ENCODE peak calls at places on chromosomes 6 and 20, in six cellular contexts. One of them, this sample, is unnamed.

GRCh38 chr6:30870546-30870945 is 13.8 kb upstream of the DDR1 start:
- DNase-seq in WERI-Rb-1: no peak
- DNase-seq in WTC11: no peak
- DNase-seq in AG09319: no peak
- DNase-seq in mammary epithelial cell: no peak
- DNase-seq in mesothelial cell of epicardium: no peak
- DNase-seq in this sample: no peak

GRCh38 chr20:10857362-10858070 is 183.7 kb upstream of the JAG1 start:
- DNase-seq in mesothelial cell of epicardium: no peak
- DNase-seq in mammary epithelial cell: peak; percentile 32
- DNase-seq in WERI-Rb-1: no peak
- DNase-seq in WTC11: no peak
- DNase-seq in AG09319: no peak
- DNase-seq in this sample: no peak

GRCh38 chr20:63128956-63129355 is 87.0 kb downstream of the YTHDF1 start:
- DNase-seq in mammary epithelial cell: no peak
- DNase-seq in WERI-Rb-1: no peak
- DNase-seq in AG09319: no peak
- DNase-seq in mesothelial cell of epicardium: peak; percentile 10
- DNase-seq in WTC11: peak; percentile 5
- DNase-seq in this sample: no peak

GRCh38 chr6:41255638-41256246 is 27.6 kb downstream of the TREML4 start:
- DNase-seq in mesothelial cell of epicardium: no peak
- DNase-seq in mammary epithelial cell: no peak
- DNase-seq in AG09319: no peak
- DNase-seq in WTC11: no peak
- DNase-seq in WERI-Rb-1: no peak
- DNase-seq in this sample: no peak

GRCh38 chr6:157748839-157749571 is 74.0 kb upstream of the SNX9 start:
- DNase-seq in WERI-Rb-1: no peak
- DNase-seq in AG09319: no peak
- DNase-seq in mammary epithelial cell: no peak
- DNase-seq in WTC11: no peak
- DNase-seq in mesothelial cell of epicardium: no peak
- DNase-seq in this sample: no peak

GRCh38 chr20:2699775-2700413 is 7.3 kb downstream of the EBF4 start:
- DNase-seq in AG09319: no peak
- DNase-seq in WERI-Rb-1: no peak
- DNase-seq in WTC11: no peak
- DNase-seq in mesothelial cell of epicardium: no peak
- DNase-seq in mammary epithelial cell: no peak
- DNase-seq in this sample: no peak

GRCh38 chr6:131844243-131844841 is 36.5 kb downstream of the ENPP1 start:
- DNase-seq in AG09319: peak; percentile 56
- DNase-seq in WTC11: no peak
- DNase-seq in mesothelial cell of epicardium: no peak
- DNase-seq in mammary epithelial cell: no peak
- DNase-seq in WERI-Rb-1: no peak
- DNase-seq in this sample: no peak

GRCh38 chr20:16615199-16615598 is 42.0 kb upstream of the KIF16B start:
- DNase-seq in AG09319: peak; percentile 56
- DNase-seq in WERI-Rb-1: no peak
- DNase-seq in WTC11: no peak
- DNase-seq in mammary epithelial cell: peak; percentile 22
- DNase-seq in mesothelial cell of epicardium: no peak
- DNase-seq in this sample: no peak

GRCh38 chr6:46491789-46492547 is 719 bp upstream of the RCAN2 start:
- DNase-seq in WTC11: peak; percentile 56
- DNase-seq in mesothelial cell of epicardium: peak; percentile 19
- DNase-seq in WERI-Rb-1: peak; percentile 71
- DNase-seq in mammary epithelial cell: peak; percentile 33
- DNase-seq in AG09319: no peak
- DNase-seq in this sample: peak; percentile 31

GRCh38 chr6:90135672-90136071 is 161.0 kb downstream of the BACH2 start:
- DNase-seq in WTC11: no peak
- DNase-seq in AG09319: no peak
- DNase-seq in mesothelial cell of epicardium: no peak
- DNase-seq in mammary epithelial cell: peak; percentile 57
- DNase-seq in WERI-Rb-1: no peak
- DNase-seq in this sample: no peak

GRCh38 chr6:45423111-45423900 is 45.6 kb upstream of the SUPT3H start:
- DNase-seq in AG09319: no peak
- DNase-seq in WTC11: peak; percentile 53
- DNase-seq in mesothelial cell of epicardium: peak; percentile 23
- DNase-seq in mammary epithelial cell: peak; percentile 28
- DNase-seq in WERI-Rb-1: no peak
- DNase-seq in this sample: no peak

GRCh38 chr20:41249371-41249770 is 68.2 kb downstream of the ZHX3 start:
- DNase-seq in WERI-Rb-1: no peak
- DNase-seq in AG09319: peak; percentile 40
- DNase-seq in mesothelial cell of epicardium: no peak
- DNase-seq in WTC11: no peak
- DNase-seq in mammary epithelial cell: peak; percentile 78
- DNase-seq in this sample: no peak

GRCh38 chr20:37032077-37032476 is 63.7 kb downstream of the RBL1 start:
- DNase-seq in mammary epithelial cell: no peak
- DNase-seq in mesothelial cell of epicardium: no peak
- DNase-seq in AG09319: no peak
- DNase-seq in WERI-Rb-1: no peak
- DNase-seq in WTC11: no peak
- DNase-seq in this sample: no peak
- TF ChIP-seq CTCF in mammary epithelial cell: no peak
- TF ChIP-seq CTCF in mesothelial cell of epicardium: no peak
- TF ChIP-seq CTCF in AG09319: no peak
- TF ChIP-seq CTCF in WERI-Rb-1: no peak
- TF ChIP-seq CTCF in WTC11: no peak
- TF ChIP-seq CTCF in this sample: no peak

DNA sequence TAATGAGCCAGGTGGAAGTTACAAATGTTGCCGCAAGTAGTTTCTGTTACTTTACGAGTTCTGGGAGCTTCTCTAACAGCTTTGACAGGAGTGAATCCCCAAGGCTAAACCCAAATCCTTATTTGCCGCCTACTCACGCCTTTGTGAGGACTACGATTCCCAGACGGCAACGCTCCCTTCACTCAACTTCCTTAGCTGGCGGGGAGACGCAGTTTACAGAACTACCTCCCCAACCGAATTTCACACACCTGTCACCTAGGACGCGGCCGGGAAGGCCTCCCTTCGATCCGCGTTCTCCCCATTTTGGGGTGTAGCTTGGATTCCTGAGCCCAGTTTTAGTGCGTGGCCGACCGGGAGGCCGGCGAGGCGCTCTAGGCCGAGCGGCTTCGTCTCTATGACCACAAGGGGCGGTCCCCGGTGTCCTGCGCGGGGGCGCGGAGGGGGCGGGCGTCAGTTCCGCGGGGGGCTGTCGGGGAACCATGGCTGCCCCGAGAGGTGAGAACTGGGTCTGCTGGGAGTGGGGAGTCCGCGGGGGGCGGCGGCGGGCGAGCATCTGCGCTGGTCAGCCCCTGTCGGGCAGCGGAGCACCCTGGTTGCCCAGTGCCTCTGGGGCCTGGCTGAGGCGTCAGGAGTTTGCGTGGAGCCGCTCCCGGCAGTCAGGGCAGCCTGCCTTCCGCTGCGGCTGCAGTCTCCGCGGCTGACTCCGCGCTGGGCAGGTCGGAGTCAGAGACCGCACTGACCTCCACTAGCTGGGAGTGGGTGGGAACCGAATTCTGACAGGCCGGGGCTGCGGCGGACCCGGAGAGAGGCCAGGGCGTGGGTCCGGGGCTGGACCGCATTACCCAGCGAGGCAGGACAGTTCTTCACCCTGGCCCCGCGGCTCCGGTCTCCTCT is at the start of gene SLC35A1:
- DNase-seq in mammary epithelial cell: peak; percentile 80
- DNase-seq in WTC11: peak; percentile 79
- DNase-seq in mesothelial cell of epicardium: peak; percentile 67
- DNase-seq in WERI-Rb-1: peak; percentile 86
- DNase-seq in AG09319: peak; percentile 32
- DNase-seq in this sample: peak; percentile 83
- TF ChIP-seq CTCF in mammary epithelial cell: no peak
- TF ChIP-seq CTCF in WTC11: no peak
- TF ChIP-seq CTCF in mesothelial cell of epicardium: peak; percentile 37
- TF ChIP-seq CTCF in WERI-Rb-1: no peak
- TF ChIP-seq CTCF in AG09319: no peak
- TF ChIP-seq CTCF in this sample: no peak

DNA sequence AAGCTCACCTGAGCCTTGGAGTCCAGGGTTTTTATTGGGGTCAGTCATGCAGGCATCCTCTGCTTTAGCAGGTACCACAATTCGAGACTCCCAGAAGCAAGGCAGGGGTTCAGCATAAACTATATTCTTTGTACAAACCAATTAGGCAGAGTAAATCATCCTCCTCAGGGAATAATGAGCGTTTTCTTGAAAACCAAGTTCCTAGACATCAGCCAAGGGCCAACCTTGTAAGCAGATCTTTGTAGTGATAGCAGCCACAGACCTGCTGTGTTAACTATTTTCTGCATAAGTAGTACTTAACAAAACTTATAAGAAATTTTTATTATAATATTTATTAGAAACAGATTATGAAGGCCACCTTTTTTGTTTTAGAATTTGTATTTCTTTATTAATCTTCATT is 74.7 kb downstream of the STXBP5 start:
- DNase-seq in mammary epithelial cell: no peak
- DNase-seq in AG09319: no peak
- DNase-seq in WERI-Rb-1: no peak
- DNase-seq in WTC11: no peak
- DNase-seq in mesothelial cell of epicardium: no peak
- DNase-seq in this sample: no peak
- TF ChIP-seq CTCF in mammary epithelial cell: no peak
- TF ChIP-seq CTCF in AG09319: no peak
- TF ChIP-seq CTCF in WERI-Rb-1: no peak
- TF ChIP-seq CTCF in WTC11: no peak
- TF ChIP-seq CTCF in mesothelial cell of epicardium: no peak
- TF ChIP-seq CTCF in this sample: no peak

GRCh38 chr6:54245265-54245664 is 63.0 kb upstream of the TINAG start:
- DNase-seq in WERI-Rb-1: no peak
- DNase-seq in WTC11: no peak
- DNase-seq in AG09319: no peak
- DNase-seq in mammary epithelial cell: no peak
- DNase-seq in mesothelial cell of epicardium: no peak
- DNase-seq in this sample: no peak

GRCh38 chr6:54243699-54244098 is 64.5 kb upstream of the TINAG start:
- DNase-seq in AG09319: no peak
- DNase-seq in WTC11: no peak
- DNase-seq in WERI-Rb-1: no peak
- DNase-seq in mesothelial cell of epicardium: no peak
- DNase-seq in mammary epithelial cell: no peak
- DNase-seq in this sample: no peak

GRCh38 chr6:54248319-54248718 is 59.9 kb upstream of the TINAG start:
- DNase-seq in mesothelial cell of epicardium: no peak
- DNase-seq in AG09319: no peak
- DNase-seq in WERI-Rb-1: no peak
- DNase-seq in mammary epithelial cell: no peak
- DNase-seq in WTC11: no peak
- DNase-seq in this sample: no peak

GRCh38 chr6:54248994-54249393 is 59.2 kb upstream of the TINAG start:
- DNase-seq in mesothelial cell of epicardium: no peak
- DNase-seq in WTC11: no peak
- DNase-seq in mammary epithelial cell: no peak
- DNase-seq in WERI-Rb-1: no peak
- DNase-seq in AG09319: no peak
- DNase-seq in this sample: no peak

GRCh38 chr6:54244430-54244829 is 63.8 kb upstream of the TINAG start:
- DNase-seq in AG09319: no peak
- DNase-seq in WTC11: no peak
- DNase-seq in WERI-Rb-1: no peak
- DNase-seq in mammary epithelial cell: peak; percentile 10
- DNase-seq in mesothelial cell of epicardium: no peak
- DNase-seq in this sample: no peak
- TF ChIP-seq CTCF in AG09319: peak; percentile 57
- TF ChIP-seq CTCF in WTC11: no peak
- TF ChIP-seq CTCF in WERI-Rb-1: peak; percentile 46
- TF ChIP-seq CTCF in mammary epithelial cell: peak; percentile 63
- TF ChIP-seq CTCF in mesothelial cell of epicardium: peak; percentile 70
- TF ChIP-seq CTCF in this sample: peak; percentile 61

GRCh38 chr6:109561844-109562243 is 78.8 kb upstream of the ZBTB24 start:
- DNase-seq in WERI-Rb-1: no peak
- DNase-seq in AG09319: no peak
- DNase-seq in mesothelial cell of epicardium: no peak
- DNase-seq in mammary epithelial cell: no peak
- DNase-seq in WTC11: no peak
- DNase-seq in this sample: no peak
- TF ChIP-seq CTCF in WERI-Rb-1: no peak
- TF ChIP-seq CTCF in AG09319: no peak
- TF ChIP-seq CTCF in mesothelial cell of epicardium: no peak
- TF ChIP-seq CTCF in mammary epithelial cell: no peak
- TF ChIP-seq CTCF in WTC11: no peak
- TF ChIP-seq CTCF in this sample: no peak

GRCh38 chr20:35342154-35342769 is 50.0 kb upstream of the FAM83C start:
- DNase-seq in mammary epithelial cell: no peak
- DNase-seq in mesothelial cell of epicardium: no peak
- DNase-seq in WTC11: peak; percentile 18
- DNase-seq in WERI-Rb-1: no peak
- DNase-seq in AG09319: no peak
- DNase-seq in this sample: no peak
- TF ChIP-seq CTCF in mammary epithelial cell: no peak
- TF ChIP-seq CTCF in mesothelial cell of epicardium: no peak
- TF ChIP-seq CTCF in WTC11: no peak
- TF ChIP-seq CTCF in WERI-Rb-1: peak; percentile 46
- TF ChIP-seq CTCF in AG09319: peak; percentile 6
- TF ChIP-seq CTCF in this sample: peak; percentile 20

GRCh38 chr6:116385462-116385807 is 14.7 kb downstream of the DSE start:
- DNase-seq in mammary epithelial cell: peak; percentile 91
- DNase-seq in AG09319: no peak
- DNase-seq in mesothelial cell of epicardium: no peak
- DNase-seq in WTC11: no peak
- DNase-seq in WERI-Rb-1: no peak
- DNase-seq in this sample: no peak

GRCh38 chr6:116388924-116389323 is 18.2 kb downstream of the DSE start:
- DNase-seq in WERI-Rb-1: no peak
- DNase-seq in mesothelial cell of epicardium: no peak
- DNase-seq in mammary epithelial cell: no peak
- DNase-seq in WTC11: no peak
- DNase-seq in AG09319: no peak
- DNase-seq in this sample: no peak

GRCh38 chr6:116385911-116386310 is 15.2 kb downstream of the DSE start:
- DNase-seq in WERI-Rb-1: no peak
- DNase-seq in WTC11: no peak
- DNase-seq in mammary epithelial cell: no peak
- DNase-seq in AG09319: no peak
- DNase-seq in mesothelial cell of epicardium: no peak
- DNase-seq in this sample: no peak

GRCh38 chr6:116386581-116387299 is 16.0 kb downstream of the DSE start:
- DNase-seq in WTC11: no peak
- DNase-seq in AG09319: peak; percentile 75
- DNase-seq in WERI-Rb-1: no peak
- DNase-seq in mesothelial cell of epicardium: no peak
- DNase-seq in mammary epithelial cell: peak; percentile 84
- DNase-seq in this sample: no peak

GRCh38 chr6:116387374-116387773 is 16.6 kb downstream of the DSE start:
- DNase-seq in AG09319: no peak
- DNase-seq in WTC11: no peak
- DNase-seq in mesothelial cell of epicardium: no peak
- DNase-seq in mammary epithelial cell: peak; percentile 96
- DNase-seq in WERI-Rb-1: no peak
- DNase-seq in this sample: no peak
- TF ChIP-seq CTCF in AG09319: no peak
- TF ChIP-seq CTCF in WTC11: no peak
- TF ChIP-seq CTCF in mesothelial cell of epicardium: no peak
- TF ChIP-seq CTCF in mammary epithelial cell: no peak
- TF ChIP-seq CTCF in WERI-Rb-1: no peak
- TF ChIP-seq CTCF in this sample: no peak

This sample was measured in D721Med.